ENCODE peak calls at places on chromosomes 13 and 19, in ten cellular contexts. One of them, this sample, is unnamed.

GRCh38 chr13:31769581-31769980 is 30.3 kb downstream of the RXFP2 start:
- DNase-seq in foreskin fibroblast: peak; percentile 79
- DNase-seq in IMR-90: peak; percentile 58
- DNase-seq in nephron progenitor cell: no peak
- DNase-seq in WTC11: no peak
- DNase-seq in left ventricle myocardium inferior: no peak
- DNase-seq in HFF-Myc: no peak
- DNase-seq in cardiac muscle cell: no peak
- DNase-seq in mesothelial cell of epicardium: no peak
- DNase-seq in hepatocyte: no peak
- DNase-seq in this sample: no peak

GRCh38 chr19:42250249-42250665 is 4.7 kb downstream of the ERF start:
- DNase-seq in foreskin fibroblast: no peak
- DNase-seq in IMR-90: no peak
- DNase-seq in nephron progenitor cell: no peak
- DNase-seq in WTC11: no peak
- DNase-seq in left ventricle myocardium inferior: no peak
- DNase-seq in HFF-Myc: no peak
- DNase-seq in cardiac muscle cell: no peak
- DNase-seq in mesothelial cell of epicardium: no peak
- DNase-seq in hepatocyte: no peak
- DNase-seq in this sample: no peak

GRCh38 chr19:17830567-17831418 is 9.5 kb upstream of the INSL3 start:
- DNase-seq in foreskin fibroblast: peak; percentile 83
- DNase-seq in IMR-90: peak; percentile 67
- DNase-seq in nephron progenitor cell: peak; percentile 96
- DNase-seq in WTC11: peak; percentile 98
- DNase-seq in left ventricle myocardium inferior: no peak
- DNase-seq in HFF-Myc: no peak
- DNase-seq in cardiac muscle cell: peak; percentile 67
- DNase-seq in mesothelial cell of epicardium: peak; percentile 77
- DNase-seq in hepatocyte: peak; percentile 90
- DNase-seq in this sample: peak; percentile 5

GRCh38 chr13:25170554-25171107 is 1.5 kb downstream of the AMER2 start:
- DNase-seq in foreskin fibroblast: peak; percentile 17
- DNase-seq in IMR-90: no peak
- DNase-seq in nephron progenitor cell: peak; percentile 69
- DNase-seq in WTC11: peak; percentile 57
- DNase-seq in left ventricle myocardium inferior: no peak
- DNase-seq in HFF-Myc: no peak
- DNase-seq in cardiac muscle cell: peak; percentile 4
- DNase-seq in mesothelial cell of epicardium: no peak
- DNase-seq in hepatocyte: peak; percentile 27
- DNase-seq in this sample: no peak

GRCh38 chr19:51441410-51442390 is 16.6 kb downstream of the SIGLEC8 start:
- DNase-seq in foreskin fibroblast: no peak
- DNase-seq in IMR-90: no peak
- DNase-seq in nephron progenitor cell: no peak
- DNase-seq in WTC11: no peak
- DNase-seq in left ventricle myocardium inferior: no peak
- DNase-seq in HFF-Myc: no peak
- DNase-seq in cardiac muscle cell: no peak
- DNase-seq in mesothelial cell of epicardium: no peak
- DNase-seq in hepatocyte: no peak
- DNase-seq in this sample: no peak

GRCh38 chr13:77492982-77493381 is 42.5 kb upstream of the SCEL start:
- DNase-seq in foreskin fibroblast: peak; percentile 53
- DNase-seq in IMR-90: no peak
- DNase-seq in nephron progenitor cell: no peak
- DNase-seq in WTC11: no peak
- DNase-seq in left ventricle myocardium inferior: no peak
- DNase-seq in HFF-Myc: no peak
- DNase-seq in cardiac muscle cell: peak; percentile 42
- DNase-seq in mesothelial cell of epicardium: no peak
- DNase-seq in hepatocyte: peak; percentile 47
- DNase-seq in this sample: no peak

GRCh38 chr19:48351341-48351752 is 12.4 kb downstream of the TMEM143 start:
- DNase-seq in foreskin fibroblast: peak; percentile 68
- DNase-seq in IMR-90: peak; percentile 26
- DNase-seq in nephron progenitor cell: peak; percentile 81
- DNase-seq in WTC11: peak; percentile 90
- DNase-seq in left ventricle myocardium inferior: peak; percentile 67
- DNase-seq in HFF-Myc: no peak
- DNase-seq in cardiac muscle cell: peak; percentile 69
- DNase-seq in mesothelial cell of epicardium: no peak
- DNase-seq in hepatocyte: peak; percentile 70
- DNase-seq in this sample: peak; percentile 33

GRCh38 chr13:30615851-30616311 is 1.8 kb upstream of the USPL1 start:
- DNase-seq in foreskin fibroblast: peak; percentile 42
- DNase-seq in IMR-90: peak; percentile 41
- DNase-seq in nephron progenitor cell: no peak
- DNase-seq in WTC11: no peak
- DNase-seq in left ventricle myocardium inferior: no peak
- DNase-seq in HFF-Myc: no peak
- DNase-seq in cardiac muscle cell: peak; percentile 61
- DNase-seq in mesothelial cell of epicardium: no peak
- DNase-seq in hepatocyte: peak; percentile 56
- DNase-seq in this sample: no peak

GRCh38 chr13:53781941-53782340 is 753.3 kb downstream of the OLFM4 start:
- DNase-seq in foreskin fibroblast: no peak
- DNase-seq in IMR-90: no peak
- DNase-seq in nephron progenitor cell: peak; percentile 8
- DNase-seq in WTC11: no peak
- DNase-seq in left ventricle myocardium inferior: no peak
- DNase-seq in HFF-Myc: no peak
- DNase-seq in cardiac muscle cell: no peak
- DNase-seq in mesothelial cell of epicardium: no peak
- DNase-seq in hepatocyte: peak; percentile 35
- DNase-seq in this sample: no peak

GRCh38 chr13:73767747-73768315 is 366.4 kb downstream of the KLF12 start:
- DNase-seq in foreskin fibroblast: no peak
- DNase-seq in IMR-90: no peak
- DNase-seq in nephron progenitor cell: no peak
- DNase-seq in WTC11: peak; percentile 29
- DNase-seq in left ventricle myocardium inferior: no peak
- DNase-seq in HFF-Myc: no peak
- DNase-seq in cardiac muscle cell: no peak
- DNase-seq in mesothelial cell of epicardium: no peak
- DNase-seq in hepatocyte: no peak
- DNase-seq in this sample: peak; percentile 11

GRCh38 chr19:15540435-15540834 is 32.1 kb downstream of the CYP4F22 start:
- DNase-seq in foreskin fibroblast: no peak
- DNase-seq in IMR-90: no peak
- DNase-seq in nephron progenitor cell: no peak
- DNase-seq in WTC11: no peak
- DNase-seq in left ventricle myocardium inferior: no peak
- DNase-seq in HFF-Myc: no peak
- DNase-seq in cardiac muscle cell: no peak
- DNase-seq in mesothelial cell of epicardium: no peak
- DNase-seq in hepatocyte: no peak
- DNase-seq in this sample: no peak

DNA sequence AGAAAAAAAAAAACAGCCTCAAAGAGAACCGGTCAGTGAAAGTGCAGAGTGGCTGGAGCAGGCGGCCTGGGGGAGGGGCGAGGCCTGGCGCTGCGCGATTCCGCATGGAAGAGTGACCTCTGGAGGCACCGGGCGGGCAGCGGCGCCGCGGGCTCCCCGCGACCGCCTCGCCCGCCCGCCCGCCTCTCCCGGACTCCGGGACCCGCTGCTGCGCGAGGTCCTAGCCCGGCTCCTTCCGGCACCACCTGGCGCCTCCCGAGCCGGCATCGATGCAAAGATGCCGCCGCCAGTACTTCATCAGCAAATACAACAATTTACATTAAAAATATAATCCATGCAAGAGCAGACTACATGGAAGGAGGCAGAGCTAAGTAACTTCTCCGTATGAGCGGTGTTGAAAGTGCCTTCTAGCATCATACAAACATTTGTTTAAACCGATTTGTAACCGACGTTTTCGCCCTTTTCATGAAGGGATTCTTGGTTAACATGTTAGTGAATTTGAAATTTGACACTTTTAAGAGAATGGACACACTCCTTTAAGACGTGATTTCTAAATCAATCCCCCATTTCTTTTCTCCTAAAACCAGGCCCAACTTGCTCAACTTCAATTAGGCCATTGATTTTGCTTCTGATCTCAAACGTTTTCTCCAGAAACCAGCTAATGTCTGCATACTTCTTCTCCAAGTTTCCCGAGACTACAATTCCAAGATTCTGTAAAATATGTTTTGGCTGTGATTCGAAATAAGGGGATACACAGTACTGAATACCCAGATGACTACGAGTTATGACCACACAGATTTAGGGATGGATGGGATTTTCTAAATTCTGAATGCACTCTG is 2.1 kb downstream of the EFNB2 start:
- DNase-seq in foreskin fibroblast: peak; percentile 96
- DNase-seq in IMR-90: peak; percentile 78
- DNase-seq in nephron progenitor cell: peak; percentile 91
- DNase-seq in WTC11: peak; percentile 83
- DNase-seq in left ventricle myocardium inferior: peak; percentile 81
- DNase-seq in HFF-Myc: no peak
- DNase-seq in cardiac muscle cell: peak; percentile 90
- DNase-seq in mesothelial cell of epicardium: peak; percentile 54
- DNase-seq in hepatocyte: peak; percentile 95
- DNase-seq in this sample: peak; percentile 70
- TF ChIP-seq CTCF in foreskin fibroblast: peak; percentile 34
- TF ChIP-seq CTCF in IMR-90: peak; percentile 77
- TF ChIP-seq CTCF in nephron progenitor cell: peak; percentile 57
- TF ChIP-seq CTCF in WTC11: peak; percentile 21
- TF ChIP-seq CTCF in left ventricle myocardium inferior: peak; percentile 78
- TF ChIP-seq CTCF in HFF-Myc: peak; percentile 25
- TF ChIP-seq CTCF in cardiac muscle cell: peak; percentile 48
- TF ChIP-seq CTCF in mesothelial cell of epicardium: peak; percentile 50
- TF ChIP-seq CTCF in hepatocyte: peak; percentile 53
- TF ChIP-seq CTCF in this sample: peak; percentile 81

GRCh38 chr19:41172297-41173164 is 20.5 kb upstream of the CYP2S1 start:
- DNase-seq in foreskin fibroblast: no peak
- DNase-seq in IMR-90: no peak
- DNase-seq in nephron progenitor cell: no peak
- DNase-seq in WTC11: no peak
- DNase-seq in left ventricle myocardium inferior: no peak
- DNase-seq in HFF-Myc: no peak
- DNase-seq in cardiac muscle cell: no peak
- DNase-seq in mesothelial cell of epicardium: no peak
- DNase-seq in hepatocyte: peak; percentile 44
- DNase-seq in this sample: no peak
- TF ChIP-seq CTCF in foreskin fibroblast: no peak
- TF ChIP-seq CTCF in IMR-90: no peak
- TF ChIP-seq CTCF in nephron progenitor cell: no peak
- TF ChIP-seq CTCF in WTC11: no peak
- TF ChIP-seq CTCF in left ventricle myocardium inferior: no peak
- TF ChIP-seq CTCF in HFF-Myc: no peak
- TF ChIP-seq CTCF in cardiac muscle cell: no peak
- TF ChIP-seq CTCF in mesothelial cell of epicardium: no peak
- TF ChIP-seq CTCF in hepatocyte: peak; percentile 13
- TF ChIP-seq CTCF in this sample: no peak

DNA sequence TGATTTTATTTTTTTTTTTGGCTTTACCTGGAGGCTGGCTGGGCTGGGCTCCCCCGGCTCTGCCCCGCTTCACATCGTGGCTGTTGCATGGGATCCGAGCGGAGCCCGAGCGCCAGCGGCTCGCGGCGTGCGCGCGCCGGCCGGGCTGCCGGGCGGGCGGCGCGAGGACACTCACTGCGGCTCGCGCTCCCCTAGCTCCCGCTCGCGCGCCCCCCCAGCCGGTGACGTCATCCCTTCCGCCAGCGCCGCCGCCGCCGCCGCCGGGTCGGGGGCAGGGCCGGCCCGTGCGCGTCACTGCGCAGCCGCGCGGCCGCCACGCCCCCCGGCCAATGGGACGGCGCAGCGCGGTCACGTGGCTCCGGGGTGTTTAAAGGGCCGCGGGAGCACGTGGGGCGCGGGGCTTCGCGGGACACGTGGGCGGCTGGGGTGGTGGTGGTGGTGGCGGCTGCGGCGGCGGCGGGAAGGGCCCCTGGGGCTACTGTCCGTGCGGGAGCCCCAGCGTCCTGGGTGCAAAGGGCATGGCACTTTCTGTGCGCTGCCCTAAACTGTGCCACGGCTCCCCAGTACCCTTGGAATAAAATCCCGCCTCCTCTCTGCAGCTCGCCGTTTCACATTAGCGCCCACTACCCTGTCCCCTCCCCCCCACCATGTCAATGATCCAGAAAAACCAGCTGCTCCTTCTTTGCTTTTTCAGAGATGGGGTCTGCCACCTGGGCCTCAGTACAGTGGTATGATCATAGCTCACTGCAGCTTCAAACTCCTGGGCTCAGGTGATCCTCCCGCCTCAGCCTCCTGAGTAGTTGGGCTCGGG is at the start of gene PTPRS:
- DNase-seq in foreskin fibroblast: peak; percentile 94
- DNase-seq in IMR-90: peak; percentile 74
- DNase-seq in nephron progenitor cell: peak; percentile 97
- DNase-seq in WTC11: peak; percentile 92
- DNase-seq in left ventricle myocardium inferior: peak; percentile 79
- DNase-seq in HFF-Myc: no peak
- DNase-seq in cardiac muscle cell: peak; percentile 90
- DNase-seq in mesothelial cell of epicardium: peak; percentile 88
- DNase-seq in hepatocyte: peak; percentile 93
- DNase-seq in this sample: peak; percentile 73
- TF ChIP-seq CTCF in foreskin fibroblast: no peak
- TF ChIP-seq CTCF in IMR-90: no peak
- TF ChIP-seq CTCF in nephron progenitor cell: no peak
- TF ChIP-seq CTCF in WTC11: no peak
- TF ChIP-seq CTCF in left ventricle myocardium inferior: no peak
- TF ChIP-seq CTCF in HFF-Myc: no peak
- TF ChIP-seq CTCF in cardiac muscle cell: no peak
- TF ChIP-seq CTCF in mesothelial cell of epicardium: no peak
- TF ChIP-seq CTCF in hepatocyte: no peak
- TF ChIP-seq CTCF in this sample: no peak

DNA sequence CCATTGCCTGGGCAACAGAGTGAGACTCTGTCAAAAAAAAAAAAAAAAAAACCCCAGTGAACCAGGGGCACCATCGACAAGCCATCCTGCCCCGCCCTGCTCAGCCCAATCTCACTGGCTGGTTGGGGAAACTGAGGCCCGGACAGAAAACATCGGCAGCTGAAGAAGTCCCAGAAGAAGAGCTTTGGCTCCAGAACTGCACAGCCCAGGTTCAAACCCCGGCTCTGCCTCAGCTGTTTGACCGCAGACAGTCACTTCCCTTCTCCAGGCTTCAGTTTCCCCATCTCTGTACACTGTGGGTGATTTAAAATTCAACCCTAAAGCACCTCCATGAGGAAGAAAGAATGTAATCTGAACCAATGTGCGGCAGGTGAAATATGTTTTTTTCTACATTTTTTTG is 9.4 kb upstream of the SEMA6B start:
- DNase-seq in foreskin fibroblast: no peak
- DNase-seq in IMR-90: no peak
- DNase-seq in nephron progenitor cell: no peak
- DNase-seq in WTC11: no peak
- DNase-seq in left ventricle myocardium inferior: no peak
- DNase-seq in HFF-Myc: no peak
- DNase-seq in cardiac muscle cell: no peak
- DNase-seq in mesothelial cell of epicardium: no peak
- DNase-seq in hepatocyte: no peak
- DNase-seq in this sample: no peak
- TF ChIP-seq CTCF in foreskin fibroblast: no peak
- TF ChIP-seq CTCF in IMR-90: no peak
- TF ChIP-seq CTCF in nephron progenitor cell: no peak
- TF ChIP-seq CTCF in WTC11: no peak
- TF ChIP-seq CTCF in left ventricle myocardium inferior: no peak
- TF ChIP-seq CTCF in HFF-Myc: no peak
- TF ChIP-seq CTCF in cardiac muscle cell: no peak
- TF ChIP-seq CTCF in mesothelial cell of epicardium: no peak
- TF ChIP-seq CTCF in hepatocyte: no peak
- TF ChIP-seq CTCF in this sample: no peak

This sample was measured in HFFc6.